ENCODE peak calls at places on chromosomes 5 and 9, in seven cellular contexts. S, H, R, M, D, T and Z are unnamed samples.

GRCh38 chr5:133354323-133355161 is 257.8 kb downstream of the FSTL4 start:
- DNase-seq in R (no peak), T (no peak), H (no peak), D (no peak), S (peak), M (no peak), Z (no peak)

GRCh38 chr5:13976867-13977479 is 32.5 kb upstream of the DNAH5 start:
- DNase-seq in H (no peak), S (peak), D (no peak), M (no peak), T (no peak), R (no peak), Z (no peak)

GRCh38 chr5:337565-338130 is 16.1 kb downstream of the AHRR start:
- DNase-seq in M (no peak), T (no peak), D (no peak), H (no peak), R (no peak), S (peak), Z (no peak)

GRCh38 chr5:168002116-168002515 is 289.3 kb upstream of the WWC1 start:
- DNase-seq in R (no peak), T (no peak), S (no peak), H (no peak), D (no peak), M (no peak), Z (no peak)

GRCh38 chr9:77896269-77897245 is 135.1 kb downstream of the GNAQ start:
- DNase-seq in H (no peak), R (no peak), S (peak), T (no peak), M (no peak), D (no peak), Z (no peak)

GRCh38 chr9:109256381-109256780 is 64.5 kb downstream of the EPB41L4B start:
- DNase-seq in S (no peak), M (no peak), R (no peak), H (no peak), D (no peak), T (no peak), Z (no peak)

GRCh38 chr5:139273322-139273571 is 20.3 kb upstream of the MATR3 start:
- DNase-seq in M (no peak), R (no peak), T (no peak), H (no peak), D (no peak), S (no peak), Z (no peak)

GRCh38 chr9:114691046-114691955 is 9.3 kb upstream of the TEX48 start:
- DNase-seq in T (no peak), H (no peak), D (no peak), R (no peak), S (peak), M (no peak), Z (no peak)

GRCh38 chr9:76032652-76033373 is 142.3 kb downstream of the PCSK5 start:
- DNase-seq in H (no peak), T (no peak), S (no peak), R (no peak), D (no peak), M (no peak), Z (no peak)

GRCh38 chr5:107672212-107673105 is 1.7 kb upstream of the EFNA5 start:
- DNase-seq in D (peak), M (peak), S (peak), H (peak), T (peak), R (peak), Z (peak)

GRCh38 chr5:122773615-122774014 is 1.3 kb upstream of the SNX2 start:
- DNase-seq in H (no peak), M (no peak), R (no peak), D (no peak), T (no peak), S (peak), Z (no peak)

GRCh38 chr5:122776143-122776542 is 1.3 kb downstream of the SNX2 start:
- DNase-seq in M (no peak), D (no peak), H (no peak), T (no peak), R (no peak), S (no peak), Z (no peak)

GRCh38 chr5:122774519-122774860 is 390 bp upstream of the SNX2 start:
- DNase-seq in T (no peak), D (no peak), R (no peak), S (no peak), M (no peak), H (no peak), Z (no peak)

GRCh38 chr5:122775713-122776084 is 819 bp downstream of the SNX2 start:
- DNase-seq in T (no peak), S (peak), R (no peak), M (no peak), H (no peak), D (no peak), Z (no peak)

GRCh38 chr5:122774861-122775712 is at the start of gene SNX2:
- DNase-seq in T (peak), D (peak), M (peak), S (peak), R (peak), H (peak), Z (peak)
- TF ChIP-seq POLR2A in T (peak), D (no peak), M (peak), S (peak), R (peak), H (peak), Z (no peak)

GRCh38 chr9:133608881-133609280 is 308 bp downstream of the FAM163B start:
- DNase-seq in R (no peak), H (no peak), D (no peak), S (no peak), T (no peak), M (no peak), Z (no peak)

GRCh38 chr9:133608382-133608781 is 807 bp downstream of the FAM163B start:
- DNase-seq in R (no peak), T (no peak), M (no peak), H (no peak), D (no peak), S (no peak), Z (no peak)

GRCh38 chr9:133607381-133607780 is 1.8 kb downstream of the FAM163B start:
- DNase-seq in M (no peak), R (no peak), S (no peak), D (no peak), H (no peak), T (no peak), Z (no peak)

GRCh38 chr9:133607976-133608375 is 1.2 kb downstream of the FAM163B start:
- DNase-seq in H (no peak), M (no peak), T (no peak), S (no peak), D (no peak), R (no peak), Z (no peak)

DNA sequence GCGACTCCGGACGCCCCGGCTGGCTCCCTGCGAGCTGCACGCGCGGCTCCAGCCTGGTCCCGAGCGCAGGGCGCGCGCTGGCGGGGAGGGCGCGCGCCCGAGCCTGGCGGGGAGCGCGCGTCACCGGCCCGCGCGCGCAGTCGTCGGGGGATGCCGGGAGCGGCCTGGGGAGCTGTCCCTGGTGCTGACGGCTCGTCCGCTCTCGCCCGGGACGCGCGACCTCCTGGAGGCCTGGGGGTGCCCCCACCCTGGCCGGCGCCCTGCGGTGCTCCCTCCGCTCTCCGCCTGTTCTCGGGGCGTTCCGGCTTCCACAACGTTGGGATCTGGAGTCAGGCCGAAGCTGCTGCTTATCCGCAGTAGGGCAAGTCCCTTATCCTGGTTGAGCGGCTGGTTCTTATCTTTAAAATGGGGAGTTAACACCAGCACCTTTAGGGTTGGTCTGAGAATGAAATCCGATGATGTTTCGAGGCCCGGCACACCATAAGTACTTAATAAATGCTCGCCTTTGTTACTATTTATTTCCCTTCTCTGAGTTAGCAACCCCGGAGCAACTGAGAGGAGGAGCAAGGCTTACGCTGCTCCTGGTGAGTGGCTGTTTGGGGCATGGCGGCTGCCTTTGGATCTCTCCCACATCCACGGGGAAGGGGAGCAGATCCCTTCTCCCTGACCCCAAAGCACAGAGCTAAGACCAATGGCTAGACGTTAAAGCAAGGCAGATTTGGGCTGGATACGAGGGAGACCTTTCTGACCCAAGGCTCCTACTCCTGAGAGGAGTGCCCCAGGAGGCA is at the start of gene FAM163B:
- DNase-seq in M (no peak), S (no peak), D (no peak), T (peak), R (peak), H (peak), Z (peak)
- TF ChIP-seq POLR2A in M (no peak), S (no peak), D (no peak), T (no peak), R (no peak), H (no peak), Z (no peak)

DNA sequence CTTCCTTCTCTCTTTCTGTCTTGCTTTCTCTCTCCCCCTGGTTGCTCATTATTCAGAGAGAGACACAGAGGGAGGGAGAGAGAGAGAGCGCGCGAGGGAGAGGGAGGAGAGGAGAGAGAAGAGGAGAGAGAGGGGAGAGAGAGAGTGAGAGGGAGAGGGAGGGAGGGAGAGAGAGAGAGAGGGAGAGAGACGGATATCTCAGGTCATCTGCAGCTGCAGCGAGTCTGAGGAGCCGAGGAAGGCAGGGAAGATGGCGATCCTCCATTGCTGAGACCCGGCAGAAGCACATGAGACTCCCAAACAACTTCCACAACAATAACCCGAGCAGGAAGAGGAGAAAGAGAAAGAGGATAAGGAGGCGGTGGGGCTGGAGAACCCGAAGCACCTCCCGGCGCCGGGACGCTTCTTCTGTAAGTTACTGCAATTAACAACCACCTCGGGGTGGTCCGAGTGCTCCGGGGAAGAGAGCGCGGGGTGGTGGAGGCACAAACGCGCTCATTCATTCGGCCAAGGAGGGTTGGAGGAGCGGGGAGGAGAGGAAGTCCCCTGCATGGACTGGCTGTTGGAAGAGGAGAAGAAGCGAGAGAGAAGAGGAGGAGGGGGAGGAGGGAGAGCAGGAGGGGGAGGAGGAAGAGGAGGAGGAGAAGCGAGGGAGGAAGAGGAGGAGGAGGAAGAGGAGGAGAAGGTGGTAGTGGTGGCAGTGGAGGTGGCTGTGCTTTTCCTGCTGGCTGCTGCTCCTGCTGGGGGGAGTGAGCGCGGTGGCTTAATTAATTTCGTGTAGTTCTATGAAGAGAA is at the start of gene ZNF462:
- DNase-seq in D (no peak), M (peak), S (no peak), T (peak), H (peak), R (peak), Z (peak)
- TF ChIP-seq POLR2A in D (no peak), M (peak), S (no peak), T (no peak), H (peak), R (peak), Z (no peak)

GRCh38 chr5:83721878-83722779 is 1.5 kb upstream of the HAPLN1 start:
- DNase-seq in T (peak), M (peak), H (peak), R (peak), S (no peak), D (peak), Z (peak)
- TF ChIP-seq POLR2A in T (no peak), M (peak), H (no peak), R (no peak), S (no peak), D (no peak), Z (no peak)

DNA sequence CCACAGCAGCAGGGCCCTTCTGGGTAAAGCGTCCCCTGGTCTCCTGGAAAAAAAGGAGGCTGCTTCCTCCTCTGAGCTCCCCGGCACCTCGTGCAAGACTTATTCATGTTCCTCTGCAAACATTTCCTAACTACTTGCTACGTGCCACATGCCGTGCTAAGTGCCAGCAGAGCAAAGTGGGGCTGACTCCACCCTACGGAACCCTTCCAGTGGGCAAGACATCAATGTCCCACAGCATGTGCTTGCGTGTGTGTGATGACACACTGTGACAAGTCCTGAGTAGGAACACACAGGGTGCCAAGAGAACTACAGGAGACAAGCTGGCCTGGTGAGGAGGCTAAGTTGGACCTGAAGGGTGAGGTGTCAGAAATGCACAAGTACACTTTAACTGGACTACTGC is 57.4 kb downstream of the SEMA4D start:
- DNase-seq in T (no peak), R (no peak), H (peak), S (peak), M (peak), D (peak), Z (no peak)
- TF ChIP-seq POLR2A in T (no peak), R (no peak), H (peak), S (no peak), M (no peak), D (no peak), Z (no peak)

GRCh38 chr5:179832039-179832745 is 11.5 kb downstream of the SQSTM1 start:
- DNase-seq in M (no peak), R (no peak), D (no peak), H (no peak), T (no peak), S (no peak), Z (no peak)
- TF ChIP-seq POLR2A in M (no peak), R (no peak), D (no peak), H (no peak), T (no peak), S (no peak), Z (no peak)

DNA sequence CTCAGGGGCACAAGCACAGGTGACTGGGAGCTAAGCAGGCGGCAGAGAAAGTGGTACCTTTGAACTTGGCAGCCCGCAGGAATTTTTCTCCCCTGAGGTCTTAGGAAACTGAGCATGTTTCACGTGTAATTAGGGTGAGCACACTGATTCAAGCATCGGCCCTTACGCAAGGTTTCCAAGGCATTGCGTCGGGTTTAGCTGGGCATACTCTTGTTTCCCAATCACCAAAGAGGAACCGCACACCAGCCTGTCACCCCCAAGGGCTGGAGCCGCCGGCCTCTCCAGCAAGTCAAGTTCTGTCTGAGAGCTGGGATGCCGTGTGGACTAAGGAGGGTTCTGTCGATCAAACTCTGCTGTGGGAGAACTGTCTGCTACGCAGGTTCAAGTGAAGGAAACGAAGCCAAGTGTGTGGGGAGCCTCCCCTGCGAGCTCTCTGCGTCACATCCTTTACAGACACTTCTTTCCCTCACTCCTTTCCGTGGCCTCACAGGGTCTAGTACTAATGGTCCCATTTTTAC is 53.0 kb downstream of the ERGIC1 start:
- DNase-seq in S (peak), R (peak), D (peak), M (peak), H (no peak), T (peak), Z (peak)
- TF ChIP-seq POLR2A in S (no peak), R (peak), D (no peak), M (no peak), H (no peak), T (peak), Z (no peak)

DNA sequence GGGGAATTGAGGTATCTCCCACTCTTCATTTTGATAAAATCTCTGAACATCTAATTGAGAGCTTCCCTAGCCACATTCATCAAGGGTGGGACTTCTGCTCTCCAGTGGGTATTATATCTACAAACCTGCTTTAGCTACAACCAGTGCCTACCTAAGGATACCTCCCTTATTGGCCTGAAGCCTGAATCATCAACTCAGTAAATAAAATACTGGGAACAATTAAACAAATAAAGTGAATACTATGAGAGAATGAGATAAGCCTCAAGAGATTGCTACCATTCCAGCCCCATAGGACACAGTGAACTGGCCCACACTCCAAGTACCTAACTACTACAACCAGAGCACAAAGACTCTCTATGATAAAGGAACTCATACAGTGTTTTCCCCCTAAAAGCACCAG is 47.4 kb upstream of the IL12B start:
- DNase-seq in R (no peak), H (peak), T (no peak), D (no peak), M (no peak), S (no peak), Z (no peak)
- TF ChIP-seq POLR2A in R (no peak), H (no peak), T (no peak), D (no peak), M (no peak), S (no peak), Z (no peak)